ENCODE peak calls at places on chromosomes 5 and 9, in ten cellular contexts. F is activated B cell treated with CpG ODN at 0.5 μM for 24 hours, T is cardiac fibroblast, N is progenitor cell of endocrine pancreas, I is hepatocyte, R is HFF-Myc, C is Caco-2, M is fibroblast of mammary gland, X is body of pancreas, Q is D721Med. L is an unnamed sample.

GRCh38 chr5:52783226-52783959 is 4.3 kb upstream of the ITGA1 start:
- DNase-seq in F (no peak), T (peak; percentile 64), N (no peak), I (no peak), R (no peak), C (no peak), M (peak; percentile 69), X (no peak), Q (no peak), L (peak; percentile 40)

GRCh38 chr5:59367791-59368394 is 525.6 kb downstream of the PDE4D start:
- DNase-seq in F (no peak), T (peak; percentile 78), N (peak; percentile 20), I (peak; percentile 82), R (peak; percentile 52), C (peak; percentile 63), M (peak; percentile 73), X (peak; percentile 61), Q (no peak), L (peak; percentile 39)

GRCh38 chr9:81083821-81084512 is 605.4 kb downstream of the TLE1 start:
- DNase-seq in F (no peak), T (peak; percentile 80), N (no peak), I (no peak), R (no peak), C (no peak), M (peak; percentile 62), X (no peak), Q (no peak), L (peak; percentile 21)

GRCh38 chr9:1490341-1491115 is 440.4 kb downstream of the DMRT2 start:
- DNase-seq in F (no peak), T (peak; percentile 3), N (no peak), I (no peak), R (no peak), C (no peak), M (peak; percentile 59), X (no peak), Q (no peak), L (peak; percentile 3)

GRCh38 chr9:112280904-112281303 is 52.5 kb downstream of the PTBP3 start:
- DNase-seq in F (no peak), T (no peak), N (no peak), I (no peak), R (no peak), C (no peak), M (no peak), X (no peak), Q (no peak), L (no peak)

GRCh38 chr5:112554089-112554977 is 135.3 kb upstream of the EPB41L4A start:
- DNase-seq in F (no peak), T (peak; percentile 19), N (no peak), I (no peak), R (no peak), C (no peak), M (peak; percentile 41), X (no peak), Q (no peak), L (peak; percentile 15)

GRCh38 chr9:31210982-31211570 is 1173.4 kb upstream of the ACO1 start:
- DNase-seq in F (no peak), T (no peak), N (no peak), I (no peak), R (no peak), C (peak; percentile 2), M (no peak), X (no peak), Q (no peak), L (no peak)

GRCh38 chr5:132821791-132822190 is 8.7 kb downstream of the SHROOM1 start:
- DNase-seq in F (no peak), T (peak; percentile 30), N (no peak), I (peak; percentile 47), R (no peak), C (no peak), M (peak; percentile 67), X (no peak), Q (no peak), L (peak; percentile 13)

GRCh38 chr5:159928122-159928960 is 12.1 kb downstream of the ADRA1B start:
- DNase-seq in F (no peak), T (peak; percentile 89), N (no peak), I (no peak), R (peak; percentile 51), C (no peak), M (peak; percentile 97), X (no peak), Q (no peak), L (peak; percentile 67)

GRCh38 chr9:29100762-29101161 is 1527.5 kb upstream of the C9orf72 start:
- DNase-seq in F (no peak), T (no peak), N (no peak), I (no peak), R (no peak), C (no peak), M (no peak), X (no peak), Q (no peak), L (no peak)

DNA sequence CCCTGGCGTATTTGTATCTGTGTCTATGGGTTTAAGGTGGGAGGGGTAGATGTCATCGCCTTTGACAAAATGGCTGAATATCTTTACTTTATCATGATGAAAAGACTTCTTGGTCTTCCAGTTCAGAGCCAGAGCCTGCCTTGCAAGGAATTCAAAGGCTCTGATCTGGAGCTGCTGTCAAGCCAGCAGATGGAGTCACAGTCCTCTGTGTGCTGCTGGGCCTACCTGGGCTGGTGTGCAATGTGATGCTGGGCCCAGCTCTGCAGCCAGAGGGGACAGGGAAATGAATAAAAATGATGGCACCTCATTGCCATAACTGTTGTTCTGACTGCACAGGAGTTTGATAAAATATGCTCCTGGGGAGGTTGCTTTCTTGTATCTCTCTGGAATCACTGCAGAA is 20.2 kb upstream of the HSPA9 start:
- DNase-seq in F (no peak), T (no peak), N (no peak), I (no peak), R (no peak), C (peak; percentile 34), M (no peak), X (no peak), Q (no peak), L (no peak)
- TF ChIP-seq CTCF in F (no peak), T (no peak), N (peak; percentile 17), I (peak; percentile 34), R (no peak), C (peak; percentile 49), M (no peak), X (no peak), Q (peak; percentile 20), L (no peak)

GRCh38 chr9:78130004-78130403 is 98.4 kb upstream of the GNAQ start:
- DNase-seq in F (no peak), T (peak; percentile 38), N (no peak), I (no peak), R (no peak), C (peak; percentile 2), M (peak; percentile 36), X (no peak), Q (no peak), L (no peak)
- TF ChIP-seq CTCF in F (no peak), T (no peak), N (no peak), I (no peak), R (no peak), C (no peak), M (peak; percentile 16), X (no peak), Q (no peak), L (no peak)

GRCh38 chr5:54894957-54895815 is 90.2 kb downstream of the ESM1 start:
- DNase-seq in F (no peak), T (no peak), N (no peak), I (no peak), R (no peak), C (no peak), M (no peak), X (no peak), Q (no peak), L (no peak)
- TF ChIP-seq CTCF in F (no peak), T (no peak), N (no peak), I (no peak), R (no peak), C (no peak), M (no peak), X (no peak), Q (no peak), L (no peak)

DNA sequence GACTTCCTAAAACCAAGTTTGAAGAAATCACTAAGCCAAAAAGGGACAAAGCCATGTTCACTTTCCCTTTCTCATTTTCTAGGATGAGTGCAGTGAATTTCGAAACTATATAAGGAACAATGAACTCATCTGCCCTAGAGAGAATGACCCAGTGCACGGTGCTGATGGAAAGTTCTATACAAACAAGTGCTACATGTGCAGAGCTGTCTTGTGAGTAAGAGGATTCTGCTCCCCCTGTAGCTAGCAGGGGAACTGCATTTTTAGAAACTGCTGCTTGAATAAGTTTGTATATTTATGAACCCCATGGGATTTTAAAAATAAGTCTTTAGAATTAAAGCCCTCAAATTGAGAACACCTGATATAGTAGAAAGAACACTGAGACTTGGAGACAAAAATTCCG is 42.7 kb upstream of the SPINK14 start:
- DNase-seq in F (no peak), T (peak; percentile 27), N (no peak), I (peak; percentile 13), R (no peak), C (peak; percentile 19), M (peak; percentile 28), X (no peak), Q (no peak), L (no peak)
- TF ChIP-seq CTCF in F (no peak), T (peak; percentile 15), N (no peak), I (no peak), R (no peak), C (peak; percentile 38), M (peak; percentile 32), X (no peak), Q (no peak), L (no peak)

DNA sequence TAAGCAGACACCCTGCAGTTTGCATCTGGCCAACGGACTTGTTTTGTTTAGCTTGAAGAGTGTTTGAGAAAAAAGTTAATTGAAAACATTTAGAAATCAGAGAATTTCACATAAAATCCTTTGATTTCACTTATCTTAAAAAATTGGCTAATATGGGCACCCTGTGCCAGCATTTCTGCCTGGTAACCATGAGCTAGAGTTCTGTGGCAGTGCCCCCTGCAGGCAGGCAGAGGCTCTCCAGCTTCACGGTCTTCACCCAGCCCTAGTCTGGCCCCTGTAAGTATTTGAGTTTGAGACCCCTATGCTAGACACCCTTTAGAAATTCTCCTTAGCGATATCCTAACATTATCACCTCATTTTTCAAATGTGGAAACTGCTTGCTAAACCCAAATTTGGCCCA is 18.8 kb upstream of the FANCC start:
- DNase-seq in F (no peak), T (peak; percentile 31), N (no peak), I (peak; percentile 22), R (no peak), C (no peak), M (no peak), X (no peak), Q (no peak), L (no peak)
- TF ChIP-seq CTCF in F (no peak), T (peak; percentile 60), N (peak; percentile 55), I (peak; percentile 40), R (peak; percentile 61), C (no peak), M (peak; percentile 58), X (peak; percentile 44), Q (no peak), L (peak; percentile 74)